ENCODE peak calls at places on chromosomes 12 and 14, in four cellular contexts. A, P, U and L are unnamed samples. For H3K4me1, the result is how much of the 10 kb centered on the place peaks cover.

GRCh38 chr12:39125580-39125979 is 220.2 kb upstream of the CPNE8 start:
- DNase-seq in U (no peak), A (no peak), P (no peak), L (no peak)

GRCh38 chr12:58873496-58873895 is 46.8 kb downstream of the LRIG3 start:
- DNase-seq in A (no peak), U (no peak), P (no peak), L (no peak)

GRCh38 chr12:128644664-128645296 is 179.0 kb downstream of the SLC15A4 start:
- DNase-seq in U (no peak), A (peak), P (no peak), L (no peak)

GRCh38 chr14:56273151-56273550 is 154.9 kb downstream of the PELI2 start:
- DNase-seq in A (no peak), U (no peak), P (no peak), L (no peak)

GRCh38 chr14:68519788-68520187 is 273.1 kb downstream of the ZFP36L1 start:
- DNase-seq in U (no peak), A (no peak), P (no peak), L (no peak)

GRCh38 chr12:47742253-47742825 is 16.3 kb downstream of the RAPGEF3 start:
- DNase-seq in P (no peak), U (peak), A (peak), L (peak)

GRCh38 chr12:28215021-28215420 is 24.8 kb downstream of the CCDC91 start:
- DNase-seq in A (no peak), P (no peak), U (no peak), L (no peak)

GRCh38 chr14:87264386-87264785 is 728.6 kb downstream of the GALC start:
- DNase-seq in A (no peak), U (no peak), P (no peak), L (no peak)

GRCh38 chr14:105420141-105420975 is 731 bp downstream of the MTA1 start:
- DNase-seq in A (no peak), U (no peak), P (no peak), L (no peak)

GRCh38 chr14:71474866-71475265 is 457.4 kb upstream of the RGS6 start:
- DNase-seq in A (no peak), U (no peak), P (no peak), L (no peak)

GRCh38 chr12:71045781-71046180 is 112.0 kb downstream of the TSPAN8 start:
- DNase-seq in U (no peak), P (no peak), A (peak), L (no peak)

GRCh38 chr14:78982551-78982950 is 812.4 kb downstream of the NRXN3 start:
- DNase-seq in P (no peak), A (no peak), U (no peak), L (no peak)

GRCh38 chr14:54650331-54651017 is 83.5 kb downstream of the SAMD4A start:
- DNase-seq in P (peak), A (peak), U (no peak), L (no peak)

GRCh38 chr12:75177997-75178396 is 31.6 kb downstream of the KCNC2 start:
- DNase-seq in U (no peak), A (peak), P (no peak), L (no peak)

GRCh38 chr14:72550513-72550912 is 343.4 kb downstream of the DPF3 start:
- DNase-seq in U (no peak), P (no peak), A (no peak), L (no peak)

GRCh38 chr12:41188058-41188840 is at the start of gene PDZRN4:
- DNase-seq in U (no peak), P (peak), A (peak), L (no peak)

GRCh38 chr12:94207467-94208432 is 59.4 kb downstream of the PLXNC1 start:
- DNase-seq in U (peak), P (no peak), A (no peak), L (peak)

GRCh38 chr14:95156765-95157194 is 549 bp downstream of the DICER1 start:
- DNase-seq in P (no peak), A (peak), U (no peak), L (no peak)

GRCh38 chr14:75226755-75227544 is 50.5 kb upstream of the TMED10 start:
- DNase-seq in A (no peak), U (no peak), P (no peak), L (no peak)

GRCh38 chr14:30214456-30215090 is 286.9 kb upstream of the PRKD1 start:
- DNase-seq in U (no peak), A (peak), P (no peak), L (no peak)

GRCh38 chr12:111250251-111250881 is 118.5 kb downstream of the PHETA1 start:
- DNase-seq in P (no peak), A (no peak), U (no peak), L (no peak)

GRCh38 chr14:37091651-37092050 is 80.8 kb downstream of the SLC25A21 start:
- DNase-seq in A (no peak), P (no peak), U (no peak), L (no peak)

GRCh38 chr14:104054222-104054905 is 31.1 kb upstream of the ASPG start:
- DNase-seq in P (no peak), U (no peak), A (no peak), L (no peak)

GRCh38 chr12:15088115-15088514 is 115.3 kb downstream of the PDE6H start:
- DNase-seq in A (no peak), P (no peak), U (no peak), L (peak)

GRCh38 chr12:6915023-6915788 is 826 bp downstream of the ENO2 start:
- DNase-seq in U (no peak), P (no peak), A (peak), L (no peak)

GRCh38 chr14:100819829-100820475 is 6.0 kb upstream of the MEG3 start:
- DNase-seq in A (no peak), P (no peak), U (no peak), L (no peak)

GRCh38 chr14:99534863-99535262 is 53.7 kb downstream of the CCNK start:
- DNase-seq in U (no peak), A (no peak), P (no peak), L (no peak)

GRCh38 chr14:23669441-23669840 is 33.3 kb downstream of the DHRS2 start:
- DNase-seq in A (no peak), U (no peak), P (no peak), L (no peak)

GRCh38 chr14:89400529-89400928 is 16.5 kb downstream of the FOXN3 start:
- DNase-seq in P (no peak), U (no peak), A (no peak), L (no peak)
- H3K4me1 ChIP-seq in P (under half), U (under half), A (under half), L (under half)

GRCh38 chr14:26204954-26205479 is 392.8 kb downstream of the NOVA1 start:
- DNase-seq in P (no peak), U (no peak), A (no peak), L (no peak)
- H3K27ac ChIP-seq in P (no peak), U (no peak), A (no peak), L (no peak)

DNA sequence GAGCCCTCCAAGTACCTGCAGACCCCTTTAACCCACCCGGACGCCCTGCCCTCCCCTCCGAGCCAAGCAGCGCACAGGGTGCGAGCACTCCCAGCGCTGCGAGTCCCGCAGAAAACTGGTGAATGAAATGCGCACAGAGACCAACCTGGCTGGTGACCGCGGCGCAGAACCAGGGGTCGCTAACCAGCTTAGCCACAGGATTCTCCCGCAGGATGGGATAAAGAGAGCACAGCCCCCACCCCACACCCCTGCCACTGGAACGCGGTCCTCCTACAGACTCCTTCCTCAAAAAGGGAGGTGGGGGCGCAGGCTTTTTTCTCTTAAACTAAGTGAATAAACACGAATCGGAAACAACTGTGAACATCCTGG is 1.0 kb downstream of the ATP2B1 start:
- DNase-seq in P (no peak), A (no peak), U (no peak), L (peak)
- H3K4me1 ChIP-seq in P (under half), A (under half), U (under half), L (half or more)

DNA sequence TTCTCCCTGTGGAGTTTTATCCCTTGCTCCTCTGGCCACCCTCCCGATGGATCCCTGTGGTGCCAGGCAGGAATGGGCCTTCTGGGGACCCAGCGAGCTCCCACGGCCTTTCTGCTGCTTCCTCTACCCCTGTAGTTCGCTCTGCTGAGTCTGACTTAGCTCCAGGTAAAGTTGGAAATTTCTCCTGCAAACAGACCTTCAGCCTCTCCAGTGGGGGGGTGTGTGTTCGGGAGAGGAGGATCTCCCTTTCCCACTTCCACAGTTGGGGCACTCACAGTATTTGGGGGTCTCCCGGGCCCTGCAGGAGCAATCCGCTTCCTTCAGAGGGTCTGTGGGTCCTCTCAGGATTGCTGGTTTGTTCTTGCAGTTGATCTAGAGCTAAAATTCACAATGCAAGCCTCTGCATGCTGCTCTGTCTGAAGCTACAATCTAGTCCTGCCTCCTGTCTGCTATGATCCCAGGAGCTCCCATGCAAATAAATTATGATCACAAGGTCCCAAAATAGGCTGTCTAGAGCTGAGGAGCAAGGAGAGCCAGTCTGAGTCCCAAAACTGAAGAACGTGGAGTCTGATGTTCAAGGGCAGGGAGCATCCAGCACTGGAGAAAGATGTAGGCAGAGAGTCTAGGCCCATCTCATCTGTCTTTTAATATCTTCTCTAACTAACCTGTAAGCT is 18.3 kb downstream of the MTRFR start:
- DNase-seq in P (no peak), A (no peak), U (no peak), L (no peak)
- H3K27ac ChIP-seq in P (no peak), A (peak), U (peak), L (no peak)

GRCh38 chr12:79644274-79645234 is 46.2 kb downstream of the PAWR start:
- DNase-seq in U (no peak), A (no peak), P (no peak), L (no peak)

GRCh38 chr12:79648872-79649271 is 41.9 kb downstream of the PAWR start:
- DNase-seq in P (no peak), U (no peak), A (no peak), L (no peak)

GRCh38 chr12:79638490-79638889 is 52.3 kb downstream of the PAWR start:
- DNase-seq in U (no peak), P (no peak), A (no peak), L (no peak)

GRCh38 chr12:79645235-79645630 is 45.5 kb downstream of the PAWR start:
- DNase-seq in A (no peak), P (no peak), U (no peak), L (no peak)

GRCh38 chr12:79643821-79644220 is 46.9 kb downstream of the PAWR start:
- DNase-seq in A (no peak), P (no peak), U (no peak), L (no peak)
- H3K4me1 ChIP-seq in A (under half), P (under half), U (under half), L (under half)

GRCh38 chr12:8057839-8058238 is 8.3 kb downstream of the C3AR1 start:
- DNase-seq in P (no peak), A (no peak), U (no peak), L (no peak)
- H3K27ac ChIP-seq in P (no peak), A (no peak), U (no peak), L (no peak)